ENCODE peak calls at places on chromosomes 6 and 20, in nine cellular contexts. A is mesendoderm, Y is HFF-Myc, X is iris pigment epithelial cell, W is RPMI8226, K is lower leg skin, S is NCI-H748 treated with DMSO at 0.1 percent for 48 hours, T is mucosa of gallbladder, F is lung. V is an unnamed sample.

GRCh38 chr20:49479785-49480184 is 2.7 kb downstream of the KCNB1 start:
- DNase-seq in X (no peak), F (no peak), K (no peak), S (no peak), T (no peak), A (no peak), W (no peak), Y (no peak), V (no peak)

GRCh38 chr6:94510877-94511276 is 1066.5 kb upstream of the MANEA start:
- DNase-seq in S (no peak), K (no peak), Y (no peak), X (no peak), W (no peak), A (no peak), F (no peak), T (no peak), V (no peak)

GRCh38 chr6:44897286-44897685 is 430.8 kb upstream of the RUNX2 start:
- DNase-seq in S (no peak), F (no peak), X (no peak), W (no peak), A (no peak), K (no peak), T (no peak), Y (no peak), V (no peak)

GRCh38 chr6:120935007-120935406 is 399.3 kb downstream of the TBC1D32 start:
- DNase-seq in K (no peak), X (no peak), W (no peak), S (no peak), F (no peak), T (no peak), A (no peak), Y (no peak), V (no peak)

GRCh38 chr20:52269327-52269726 is 77.7 kb upstream of the ZFP64 start:
- DNase-seq in T (no peak), A (no peak), F (no peak), W (no peak), K (peak), Y (peak), S (no peak), X (no peak), V (no peak)

GRCh38 chr6:87858440-87858839 is 156.4 kb upstream of the AKIRIN2 start:
- DNase-seq in W (no peak), T (no peak), S (no peak), A (no peak), Y (no peak), X (peak), K (no peak), F (no peak), V (no peak)

GRCh38 chr6:27213544-27214125 is 33.9 kb upstream of the PRSS16 start:
- DNase-seq in T (no peak), S (no peak), A (peak), F (no peak), X (peak), W (peak), Y (no peak), K (no peak), V (peak)

GRCh38 chr20:57195759-57196100 is 70.7 kb downstream of the BMP7 start:
- DNase-seq in W (no peak), T (no peak), S (no peak), A (no peak), F (no peak), X (no peak), K (no peak), Y (no peak), V (no peak)

V was measured in NCI-H510A treated with DMSO at 0.1 percent for 48 hours.